ENCODE peak calls at places on chromosome 21, in six cellular contexts. One of them, this sample, is unnamed.
A peak's percentile ranks its signal among the peaks of the same experiment; 100 is the strongest.

GRCh38 chr21:17697474-17697873 is 84.8 kb upstream of the BTG3 start:
- DNase-seq in lower leg skin: no peak
- DNase-seq in fibroblast of mammary gland: no peak
- DNase-seq in hepatocyte: no peak
- DNase-seq in WERI-Rb-1: no peak
- DNase-seq in HCT116: no peak
- DNase-seq in this sample: no peak

GRCh38 chr21:43948740-43949498 is 63.2 kb upstream of the TRAPPC10 start:
- DNase-seq in lower leg skin: no peak
- DNase-seq in fibroblast of mammary gland: no peak
- DNase-seq in hepatocyte: no peak
- DNase-seq in WERI-Rb-1: no peak
- DNase-seq in HCT116: no peak
- DNase-seq in this sample: no peak

GRCh38 chr21:42847051-42847707 is 32.2 kb downstream of the WDR4 start:
- DNase-seq in lower leg skin: peak; percentile 64
- DNase-seq in fibroblast of mammary gland: no peak
- DNase-seq in hepatocyte: no peak
- DNase-seq in WERI-Rb-1: peak; percentile 7
- DNase-seq in HCT116: no peak
- DNase-seq in this sample: no peak

GRCh38 chr21:28538987-28539622 is 453.6 kb downstream of the LTN1 start:
- DNase-seq in lower leg skin: no peak
- DNase-seq in fibroblast of mammary gland: peak; percentile 96
- DNase-seq in hepatocyte: no peak
- DNase-seq in WERI-Rb-1: no peak
- DNase-seq in HCT116: no peak
- DNase-seq in this sample: peak; percentile 98

GRCh38 chr21:41612674-41613250 is 104.8 kb upstream of the TMPRSS2 start:
- DNase-seq in lower leg skin: peak; percentile 96
- DNase-seq in fibroblast of mammary gland: peak; percentile 95
- DNase-seq in hepatocyte: peak; percentile 80
- DNase-seq in WERI-Rb-1: peak; percentile 64
- DNase-seq in HCT116: no peak
- DNase-seq in this sample: no peak

GRCh38 chr21:15063821-15064575 is 802 bp downstream of the NRIP1 start:
- DNase-seq in lower leg skin: peak; percentile 91
- DNase-seq in fibroblast of mammary gland: no peak
- DNase-seq in hepatocyte: peak; percentile 64
- DNase-seq in WERI-Rb-1: peak; percentile 30
- DNase-seq in HCT116: no peak
- DNase-seq in this sample: no peak

GRCh38 chr21:42836767-42837301 is 42.5 kb downstream of the WDR4 start:
- DNase-seq in lower leg skin: peak; percentile 73
- DNase-seq in fibroblast of mammary gland: no peak
- DNase-seq in hepatocyte: no peak
- DNase-seq in WERI-Rb-1: no peak
- DNase-seq in HCT116: no peak
- DNase-seq in this sample: no peak

GRCh38 chr21:23016617-23017016 is 2018.4 kb downstream of the NCAM2 start:
- DNase-seq in lower leg skin: no peak
- DNase-seq in fibroblast of mammary gland: no peak
- DNase-seq in hepatocyte: peak; percentile 35
- DNase-seq in WERI-Rb-1: peak; percentile 52
- DNase-seq in HCT116: no peak
- DNase-seq in this sample: peak; percentile 11

GRCh38 chr21:26747216-26747615 is 98.0 kb downstream of the ADAMTS1 start:
- DNase-seq in lower leg skin: no peak
- DNase-seq in fibroblast of mammary gland: no peak
- DNase-seq in hepatocyte: no peak
- DNase-seq in WERI-Rb-1: no peak
- DNase-seq in HCT116: no peak
- DNase-seq in this sample: no peak

GRCh38 chr21:27476696-27477095 is 509.8 kb upstream of the ADAMTS5 start:
- DNase-seq in lower leg skin: no peak
- DNase-seq in fibroblast of mammary gland: peak; percentile 68
- DNase-seq in hepatocyte: peak; percentile 30
- DNase-seq in WERI-Rb-1: no peak
- DNase-seq in HCT116: no peak
- DNase-seq in this sample: no peak

GRCh38 chr21:23130308-23130707 is 2132.1 kb downstream of the NCAM2 start:
- DNase-seq in lower leg skin: no peak
- DNase-seq in fibroblast of mammary gland: no peak
- DNase-seq in hepatocyte: no peak
- DNase-seq in WERI-Rb-1: no peak
- DNase-seq in HCT116: no peak
- DNase-seq in this sample: no peak

GRCh38 chr21:34935868-34936267 is 113.2 kb downstream of the RUNX1 start:
- DNase-seq in lower leg skin: no peak
- DNase-seq in fibroblast of mammary gland: peak; percentile 26
- DNase-seq in hepatocyte: no peak
- DNase-seq in WERI-Rb-1: no peak
- DNase-seq in HCT116: no peak
- DNase-seq in this sample: no peak

GRCh38 chr21:34154878-34155277 is 81.5 kb downstream of the MRPS6 start:
- DNase-seq in lower leg skin: peak; percentile 59
- DNase-seq in fibroblast of mammary gland: no peak
- DNase-seq in hepatocyte: no peak
- DNase-seq in WERI-Rb-1: no peak
- DNase-seq in HCT116: no peak
- DNase-seq in this sample: no peak

GRCh38 chr21:38811257-38811656 is 5.5 kb downstream of the ETS2 start:
- DNase-seq in lower leg skin: no peak
- DNase-seq in fibroblast of mammary gland: peak; percentile 99
- DNase-seq in hepatocyte: no peak
- DNase-seq in WERI-Rb-1: no peak
- DNase-seq in HCT116: no peak
- DNase-seq in this sample: no peak

GRCh38 chr21:17514124-17514481 is 1.3 kb downstream of the CXADR start:
- DNase-seq in lower leg skin: no peak
- DNase-seq in fibroblast of mammary gland: no peak
- DNase-seq in hepatocyte: peak; percentile 24
- DNase-seq in WERI-Rb-1: no peak
- DNase-seq in HCT116: no peak
- DNase-seq in this sample: no peak

GRCh38 chr21:35145626-35146236 is 96.6 kb upstream of the RUNX1 start:
- DNase-seq in lower leg skin: no peak
- DNase-seq in fibroblast of mammary gland: no peak
- DNase-seq in hepatocyte: no peak
- DNase-seq in WERI-Rb-1: no peak
- DNase-seq in HCT116: no peak
- DNase-seq in this sample: no peak

GRCh38 chr21:29326914-29327554 is 28.3 kb downstream of the BACH1 start:
- DNase-seq in lower leg skin: no peak
- DNase-seq in fibroblast of mammary gland: no peak
- DNase-seq in hepatocyte: no peak
- DNase-seq in WERI-Rb-1: no peak
- DNase-seq in HCT116: no peak
- DNase-seq in this sample: no peak

GRCh38 chr21:23876925-23877558 is 1730.2 kb downstream of the MRPL39 start:
- DNase-seq in lower leg skin: no peak
- DNase-seq in fibroblast of mammary gland: no peak
- DNase-seq in hepatocyte: no peak
- DNase-seq in WERI-Rb-1: no peak
- DNase-seq in HCT116: no peak
- DNase-seq in this sample: no peak

GRCh38 chr21:34974162-34974981 is 74.7 kb downstream of the RUNX1 start:
- DNase-seq in lower leg skin: no peak
- DNase-seq in fibroblast of mammary gland: no peak
- DNase-seq in hepatocyte: peak; percentile 34
- DNase-seq in WERI-Rb-1: no peak
- DNase-seq in HCT116: no peak
- DNase-seq in this sample: no peak

GRCh38 chr21:42003051-42003461 is 7.1 kb downstream of the ZBTB21 start:
- DNase-seq in lower leg skin: no peak
- DNase-seq in fibroblast of mammary gland: peak; percentile 90
- DNase-seq in hepatocyte: no peak
- DNase-seq in WERI-Rb-1: no peak
- DNase-seq in HCT116: no peak
- DNase-seq in this sample: no peak

GRCh38 chr21:18218331-18218730 is 26.3 kb upstream of the CHODL start:
- DNase-seq in lower leg skin: no peak
- DNase-seq in fibroblast of mammary gland: no peak
- DNase-seq in hepatocyte: no peak
- DNase-seq in WERI-Rb-1: no peak
- DNase-seq in HCT116: no peak
- DNase-seq in this sample: no peak

GRCh38 chr21:25107708-25108107 is 499.6 kb downstream of the MRPL39 start:
- DNase-seq in lower leg skin: no peak
- DNase-seq in fibroblast of mammary gland: peak; percentile 92
- DNase-seq in hepatocyte: no peak
- DNase-seq in WERI-Rb-1: no peak
- DNase-seq in HCT116: no peak
- DNase-seq in this sample: no peak

GRCh38 chr21:37986751-37987399 is 70.6 kb upstream of the KCNJ6 start:
- DNase-seq in lower leg skin: no peak
- DNase-seq in fibroblast of mammary gland: no peak
- DNase-seq in hepatocyte: no peak
- DNase-seq in WERI-Rb-1: no peak
- DNase-seq in HCT116: no peak
- DNase-seq in this sample: peak; percentile 92

GRCh38 chr21:41953831-41954653 is at the start of gene C2CD2:
- DNase-seq in lower leg skin: no peak
- DNase-seq in fibroblast of mammary gland: peak; percentile 70
- DNase-seq in hepatocyte: peak; percentile 79
- DNase-seq in WERI-Rb-1: peak; percentile 89
- DNase-seq in HCT116: no peak
- DNase-seq in this sample: no peak

GRCh38 chr21:41678944-41679343 is 87.9 kb downstream of the RIPK4 start:
- DNase-seq in lower leg skin: peak; percentile 97
- DNase-seq in fibroblast of mammary gland: peak; percentile 97
- DNase-seq in hepatocyte: peak; percentile 98
- DNase-seq in WERI-Rb-1: peak; percentile 83
- DNase-seq in HCT116: peak; percentile 96
- DNase-seq in this sample: peak; percentile 100

GRCh38 chr21:43988506-43989230 is 23.4 kb upstream of the TRAPPC10 start:
- DNase-seq in lower leg skin: no peak
- DNase-seq in fibroblast of mammary gland: no peak
- DNase-seq in hepatocyte: no peak
- DNase-seq in WERI-Rb-1: no peak
- DNase-seq in HCT116: no peak
- DNase-seq in this sample: no peak

GRCh38 chr21:42468511-42469131 is 27.4 kb downstream of the RSPH1 start:
- DNase-seq in lower leg skin: peak; percentile 63
- DNase-seq in fibroblast of mammary gland: no peak
- DNase-seq in hepatocyte: no peak
- DNase-seq in WERI-Rb-1: no peak
- DNase-seq in HCT116: no peak
- DNase-seq in this sample: peak; percentile 88

GRCh38 chr21:32712043-32712442 is 15.8 kb downstream of the SYNJ1 start:
- DNase-seq in lower leg skin: no peak
- DNase-seq in fibroblast of mammary gland: no peak
- DNase-seq in hepatocyte: no peak
- DNase-seq in WERI-Rb-1: no peak
- DNase-seq in HCT116: no peak
- DNase-seq in this sample: no peak

GRCh38 chr21:41666641-41667051 is 100.2 kb downstream of the RIPK4 start:
- DNase-seq in lower leg skin: peak; percentile 82
- DNase-seq in fibroblast of mammary gland: no peak
- DNase-seq in hepatocyte: no peak
- DNase-seq in WERI-Rb-1: no peak
- DNase-seq in HCT116: no peak
- DNase-seq in this sample: no peak

GRCh38 chr21:46559291-46559983 is 45.4 kb downstream of the S100B start:
- DNase-seq in lower leg skin: peak; percentile 81
- DNase-seq in fibroblast of mammary gland: no peak
- DNase-seq in hepatocyte: no peak
- DNase-seq in WERI-Rb-1: no peak
- DNase-seq in HCT116: no peak
- DNase-seq in this sample: no peak
- H3K4me3 ChIP-seq in lower leg skin: no peak overlapping the region
- H3K4me3 ChIP-seq in fibroblast of mammary gland: no peak overlapping the region
- H3K4me3 ChIP-seq in hepatocyte: no peak overlapping the region
- H3K4me3 ChIP-seq in WERI-Rb-1: no peak overlapping the region
- H3K4me3 ChIP-seq in HCT116: no peak overlapping the region
- H3K4me3 ChIP-seq in this sample: no peak overlapping the region

GRCh38 chr21:39911286-39911685 is 44.0 kb downstream of the PCP4 start:
- DNase-seq in lower leg skin: peak; percentile 28
- DNase-seq in fibroblast of mammary gland: no peak
- DNase-seq in hepatocyte: no peak
- DNase-seq in WERI-Rb-1: peak; percentile 60
- DNase-seq in HCT116: no peak
- DNase-seq in this sample: peak; percentile 11
- TF ChIP-seq CTCF in lower leg skin: no peak
- TF ChIP-seq CTCF in fibroblast of mammary gland: no peak
- TF ChIP-seq CTCF in hepatocyte: peak; percentile 13
- TF ChIP-seq CTCF in WERI-Rb-1: peak; percentile 74
- TF ChIP-seq CTCF in HCT116: no peak
- TF ChIP-seq CTCF in this sample: peak; percentile 64

DNA sequence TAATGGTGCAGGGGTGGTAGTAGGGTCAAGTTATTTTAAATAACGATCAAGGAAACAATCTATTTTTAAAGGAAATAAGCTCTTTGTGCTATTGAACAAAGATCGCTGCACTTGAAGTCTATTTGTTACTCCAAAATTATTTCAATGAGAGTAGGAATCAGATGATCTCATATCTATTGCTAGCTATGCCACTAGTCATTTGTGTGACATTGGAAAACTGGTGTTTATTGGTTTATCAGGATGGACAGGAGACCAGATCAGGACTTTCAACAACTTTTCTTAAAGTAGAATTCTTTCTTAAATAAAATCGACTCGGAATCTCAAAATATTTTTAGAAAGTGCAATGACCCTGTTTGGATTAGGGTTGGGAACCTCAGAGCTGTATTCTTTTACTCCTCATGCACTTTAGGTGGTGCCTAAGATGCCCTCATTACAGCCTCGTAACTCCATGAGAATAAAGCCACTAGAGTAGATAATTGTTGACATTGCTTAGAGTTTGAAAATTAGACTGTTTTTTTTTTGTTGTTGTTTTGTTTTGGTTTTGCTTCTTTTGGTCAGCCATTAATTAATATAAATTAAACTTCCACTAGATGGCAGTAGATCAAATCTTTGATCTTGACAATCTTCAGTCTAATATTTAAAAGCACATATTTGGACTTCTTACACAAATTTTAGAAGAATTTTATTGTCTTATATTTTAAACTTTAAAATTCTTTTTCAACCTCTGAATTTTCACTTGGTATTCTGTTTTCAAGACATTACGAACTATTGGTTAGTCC is 352.4 kb downstream of the USP25 start:
- DNase-seq in lower leg skin: no peak
- DNase-seq in fibroblast of mammary gland: peak; percentile 55
- DNase-seq in hepatocyte: peak; percentile 21
- DNase-seq in WERI-Rb-1: no peak
- DNase-seq in HCT116: no peak
- DNase-seq in this sample: no peak
- H3K4me3 ChIP-seq in lower leg skin: no peak overlapping the region
- H3K4me3 ChIP-seq in fibroblast of mammary gland: no peak overlapping the region
- H3K4me3 ChIP-seq in hepatocyte: no peak overlapping the region
- H3K4me3 ChIP-seq in WERI-Rb-1: no peak overlapping the region
- H3K4me3 ChIP-seq in HCT116: no peak overlapping the region
- H3K4me3 ChIP-seq in this sample: no peak overlapping the region

DNA sequence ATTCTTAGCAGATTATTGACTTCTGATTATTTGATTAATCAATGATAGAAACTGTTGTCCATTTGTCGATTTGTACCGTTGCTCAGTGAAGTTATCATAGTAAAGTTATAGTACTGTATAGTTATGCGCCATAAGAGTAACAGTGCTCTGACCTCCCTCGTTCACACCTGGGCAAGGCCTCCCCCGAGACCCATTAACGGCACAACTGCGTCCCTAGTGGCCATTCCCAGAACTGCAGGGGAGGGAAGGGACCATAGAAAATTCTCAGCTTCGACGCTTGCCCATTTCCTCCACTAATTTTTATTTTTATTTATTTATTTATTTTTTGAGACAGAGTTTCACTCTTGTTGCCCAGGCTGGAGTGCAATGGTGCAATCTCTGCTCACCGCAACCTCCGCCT is 334.4 kb downstream of the DSCAM start:
- DNase-seq in lower leg skin: no peak
- DNase-seq in fibroblast of mammary gland: no peak
- DNase-seq in hepatocyte: no peak
- DNase-seq in WERI-Rb-1: peak; percentile 60
- DNase-seq in HCT116: no peak
- DNase-seq in this sample: no peak
- TF ChIP-seq CTCF in lower leg skin: no peak
- TF ChIP-seq CTCF in fibroblast of mammary gland: peak; percentile 31
- TF ChIP-seq CTCF in hepatocyte: peak; percentile 26
- TF ChIP-seq CTCF in WERI-Rb-1: peak; percentile 78
- TF ChIP-seq CTCF in HCT116: no peak
- TF ChIP-seq CTCF in this sample: peak; percentile 64